ENCODE peak calls at places on chromosomes 13 and 19, in seven cellular contexts. One of them, this sample, is unnamed.

GRCh38 chr13:37701972-37702371 is 103.4 kb upstream of the POSTN start:
- DNase-seq in neuronal stem cell: no peak
- DNase-seq in mesendoderm: peak
- DNase-seq in H9: no peak
- DNase-seq in H1: no peak
- DNase-seq in mesenchymal stem cell: peak
- DNase-seq in trophoblast cell: peak
- DNase-seq in this sample: peak

GRCh38 chr13:44470623-44471562 is 97.3 kb downstream of the SERP2 start:
- DNase-seq in neuronal stem cell: no peak
- DNase-seq in mesendoderm: peak
- DNase-seq in H9: no peak
- DNase-seq in H1: no peak
- DNase-seq in mesenchymal stem cell: peak
- DNase-seq in trophoblast cell: no peak
- DNase-seq in this sample: peak

GRCh38 chr19:771332-771785 is 20.4 kb downstream of the MISP start:
- DNase-seq in neuronal stem cell: no peak
- DNase-seq in mesendoderm: peak
- DNase-seq in H9: peak
- DNase-seq in H1: no peak
- DNase-seq in mesenchymal stem cell: peak
- DNase-seq in trophoblast cell: peak
- DNase-seq in this sample: peak

GRCh38 chr13:43245374-43245964 is 222.1 kb downstream of the DNAJC15 start:
- DNase-seq in neuronal stem cell: no peak
- DNase-seq in mesendoderm: no peak
- DNase-seq in H9: no peak
- DNase-seq in H1: no peak
- DNase-seq in mesenchymal stem cell: peak
- DNase-seq in trophoblast cell: no peak
- DNase-seq in this sample: peak

GRCh38 chr13:26946675-26947342 is 186.2 kb upstream of the GPR12 start:
- DNase-seq in neuronal stem cell: peak
- DNase-seq in mesendoderm: peak
- DNase-seq in H9: no peak
- DNase-seq in H1: no peak
- DNase-seq in mesenchymal stem cell: peak
- DNase-seq in trophoblast cell: peak
- DNase-seq in this sample: peak

GRCh38 chr19:7778081-7778480 is 15.0 kb downstream of the CLEC4M start:
- DNase-seq in neuronal stem cell: no peak
- DNase-seq in mesendoderm: no peak
- DNase-seq in H9: no peak
- DNase-seq in H1: no peak
- DNase-seq in mesenchymal stem cell: no peak
- DNase-seq in trophoblast cell: no peak
- DNase-seq in this sample: no peak

GRCh38 chr19:45638930-45639729 is at the start of gene EML2:
- DNase-seq in neuronal stem cell: peak
- DNase-seq in mesendoderm: peak
- DNase-seq in H9: peak
- DNase-seq in H1: peak
- DNase-seq in mesenchymal stem cell: peak
- DNase-seq in trophoblast cell: peak
- DNase-seq in this sample: no peak

GRCh38 chr13:73273737-73274136 is 214.9 kb downstream of the KLF5 start:
- DNase-seq in neuronal stem cell: no peak
- DNase-seq in mesendoderm: no peak
- DNase-seq in H9: no peak
- DNase-seq in H1: no peak
- DNase-seq in mesenchymal stem cell: peak
- DNase-seq in trophoblast cell: peak
- DNase-seq in this sample: peak

GRCh38 chr13:29589234-29589633 is 6.3 kb downstream of the SLC7A1 start:
- DNase-seq in neuronal stem cell: peak
- DNase-seq in mesendoderm: peak
- DNase-seq in H9: no peak
- DNase-seq in H1: no peak
- DNase-seq in mesenchymal stem cell: no peak
- DNase-seq in trophoblast cell: peak
- DNase-seq in this sample: peak

GRCh38 chr19:39660661-39661060 is 4.9 kb downstream of the LGALS16 start:
- DNase-seq in neuronal stem cell: no peak
- DNase-seq in mesendoderm: no peak
- DNase-seq in H9: no peak
- DNase-seq in H1: no peak
- DNase-seq in mesenchymal stem cell: no peak
- DNase-seq in trophoblast cell: peak
- DNase-seq in this sample: no peak

GRCh38 chr13:44967656-44968451 is 21.4 kb downstream of the NUFIP1 start:
- DNase-seq in neuronal stem cell: no peak
- DNase-seq in mesendoderm: no peak
- DNase-seq in H9: no peak
- DNase-seq in H1: no peak
- DNase-seq in mesenchymal stem cell: peak
- DNase-seq in trophoblast cell: no peak
- DNase-seq in this sample: peak

GRCh38 chr19:29851769-29852521 is 40.2 kb downstream of the CCNE1 start:
- DNase-seq in neuronal stem cell: no peak
- DNase-seq in mesendoderm: no peak
- DNase-seq in H9: no peak
- DNase-seq in H1: no peak
- DNase-seq in mesenchymal stem cell: no peak
- DNase-seq in trophoblast cell: no peak
- DNase-seq in this sample: no peak

GRCh38 chr13:58712191-58712590 is 1080.6 kb downstream of the PCDH17 start:
- DNase-seq in neuronal stem cell: peak
- DNase-seq in mesendoderm: peak
- DNase-seq in H9: peak
- DNase-seq in H1: peak
- DNase-seq in mesenchymal stem cell: no peak
- DNase-seq in trophoblast cell: peak
- DNase-seq in this sample: no peak

GRCh38 chr19:55460670-55461258 is 678 bp downstream of the ISOC2 start:
- DNase-seq in neuronal stem cell: peak
- DNase-seq in mesendoderm: peak
- DNase-seq in H9: peak
- DNase-seq in H1: peak
- DNase-seq in mesenchymal stem cell: peak
- DNase-seq in trophoblast cell: peak
- DNase-seq in this sample: peak

GRCh38 chr19:57466489-57466888 is 9.5 kb upstream of the VN1R1 start:
- DNase-seq in neuronal stem cell: no peak
- DNase-seq in mesendoderm: no peak
- DNase-seq in H9: no peak
- DNase-seq in H1: no peak
- DNase-seq in mesenchymal stem cell: no peak
- DNase-seq in trophoblast cell: no peak
- DNase-seq in this sample: no peak

GRCh38 chr19:49879243-49879960 is 1.9 kb downstream of the TBC1D17 start:
- DNase-seq in neuronal stem cell: no peak
- DNase-seq in mesendoderm: peak
- DNase-seq in H9: no peak
- DNase-seq in H1: no peak
- DNase-seq in mesenchymal stem cell: no peak
- DNase-seq in trophoblast cell: no peak
- DNase-seq in this sample: no peak

GRCh38 chr19:43522929-43523328 is 4.1 kb downstream of the ETHE1 start:
- DNase-seq in neuronal stem cell: no peak
- DNase-seq in mesendoderm: no peak
- DNase-seq in H9: no peak
- DNase-seq in H1: no peak
- DNase-seq in mesenchymal stem cell: no peak
- DNase-seq in trophoblast cell: no peak
- DNase-seq in this sample: no peak
- H4K8ac ChIP-seq in neuronal stem cell: no peak
- H4K8ac ChIP-seq in mesendoderm: no peak
- H4K8ac ChIP-seq in H9: no peak
- H4K8ac ChIP-seq in H1: no peak
- H4K8ac ChIP-seq in mesenchymal stem cell: no peak
- H4K8ac ChIP-seq in trophoblast cell: no peak
- H4K8ac ChIP-seq in this sample: no peak

GRCh38 chr13:113603116-113603710 is 18.7 kb downstream of the TFDP1 start:
- DNase-seq in neuronal stem cell: no peak
- DNase-seq in mesendoderm: no peak
- DNase-seq in H9: no peak
- DNase-seq in H1: no peak
- DNase-seq in mesenchymal stem cell: no peak
- DNase-seq in trophoblast cell: no peak
- DNase-seq in this sample: no peak

GRCh38 chr13:113605461-113605860 is 20.9 kb downstream of the TFDP1 start:
- DNase-seq in neuronal stem cell: no peak
- DNase-seq in mesendoderm: no peak
- DNase-seq in H9: no peak
- DNase-seq in H1: no peak
- DNase-seq in mesenchymal stem cell: no peak
- DNase-seq in trophoblast cell: no peak
- DNase-seq in this sample: no peak

GRCh38 chr13:113604186-113604585 is 19.6 kb downstream of the TFDP1 start:
- DNase-seq in neuronal stem cell: no peak
- DNase-seq in mesendoderm: no peak
- DNase-seq in H9: no peak
- DNase-seq in H1: no peak
- DNase-seq in mesenchymal stem cell: no peak
- DNase-seq in trophoblast cell: no peak
- DNase-seq in this sample: no peak

GRCh38 chr13:113601166-113602070 is 16.9 kb downstream of the TFDP1 start:
- DNase-seq in neuronal stem cell: no peak
- DNase-seq in mesendoderm: no peak
- DNase-seq in H9: no peak
- DNase-seq in H1: no peak
- DNase-seq in mesenchymal stem cell: no peak
- DNase-seq in trophoblast cell: no peak
- DNase-seq in this sample: no peak

GRCh38 chr13:113602291-113602970 is 17.9 kb downstream of the TFDP1 start:
- DNase-seq in neuronal stem cell: no peak
- DNase-seq in mesendoderm: no peak
- DNase-seq in H9: no peak
- DNase-seq in H1: no peak
- DNase-seq in mesenchymal stem cell: no peak
- DNase-seq in trophoblast cell: no peak
- DNase-seq in this sample: no peak
- H4K8ac ChIP-seq in neuronal stem cell: no peak
- H4K8ac ChIP-seq in mesendoderm: no peak
- H4K8ac ChIP-seq in H9: no peak
- H4K8ac ChIP-seq in H1: no peak
- H4K8ac ChIP-seq in mesenchymal stem cell: no peak
- H4K8ac ChIP-seq in trophoblast cell: no peak
- H4K8ac ChIP-seq in this sample: no peak

GRCh38 chr13:85142351-85142750 is 656.9 kb downstream of the SLITRK6 start:
- DNase-seq in neuronal stem cell: no peak
- DNase-seq in mesendoderm: no peak
- DNase-seq in H9: no peak
- DNase-seq in H1: no peak
- DNase-seq in mesenchymal stem cell: peak
- DNase-seq in trophoblast cell: no peak
- DNase-seq in this sample: no peak

GRCh38 chr13:85148009-85148408 is 651.2 kb downstream of the SLITRK6 start:
- DNase-seq in neuronal stem cell: peak
- DNase-seq in mesendoderm: peak
- DNase-seq in H9: no peak
- DNase-seq in H1: no peak
- DNase-seq in mesenchymal stem cell: no peak
- DNase-seq in trophoblast cell: no peak
- DNase-seq in this sample: no peak
- H4K8ac ChIP-seq in neuronal stem cell: no peak
- H4K8ac ChIP-seq in mesendoderm: no peak
- H4K8ac ChIP-seq in H9: no peak
- H4K8ac ChIP-seq in H1: no peak
- H4K8ac ChIP-seq in mesenchymal stem cell: no peak
- H4K8ac ChIP-seq in trophoblast cell: no peak
- H4K8ac ChIP-seq in this sample: no peak

DNA sequence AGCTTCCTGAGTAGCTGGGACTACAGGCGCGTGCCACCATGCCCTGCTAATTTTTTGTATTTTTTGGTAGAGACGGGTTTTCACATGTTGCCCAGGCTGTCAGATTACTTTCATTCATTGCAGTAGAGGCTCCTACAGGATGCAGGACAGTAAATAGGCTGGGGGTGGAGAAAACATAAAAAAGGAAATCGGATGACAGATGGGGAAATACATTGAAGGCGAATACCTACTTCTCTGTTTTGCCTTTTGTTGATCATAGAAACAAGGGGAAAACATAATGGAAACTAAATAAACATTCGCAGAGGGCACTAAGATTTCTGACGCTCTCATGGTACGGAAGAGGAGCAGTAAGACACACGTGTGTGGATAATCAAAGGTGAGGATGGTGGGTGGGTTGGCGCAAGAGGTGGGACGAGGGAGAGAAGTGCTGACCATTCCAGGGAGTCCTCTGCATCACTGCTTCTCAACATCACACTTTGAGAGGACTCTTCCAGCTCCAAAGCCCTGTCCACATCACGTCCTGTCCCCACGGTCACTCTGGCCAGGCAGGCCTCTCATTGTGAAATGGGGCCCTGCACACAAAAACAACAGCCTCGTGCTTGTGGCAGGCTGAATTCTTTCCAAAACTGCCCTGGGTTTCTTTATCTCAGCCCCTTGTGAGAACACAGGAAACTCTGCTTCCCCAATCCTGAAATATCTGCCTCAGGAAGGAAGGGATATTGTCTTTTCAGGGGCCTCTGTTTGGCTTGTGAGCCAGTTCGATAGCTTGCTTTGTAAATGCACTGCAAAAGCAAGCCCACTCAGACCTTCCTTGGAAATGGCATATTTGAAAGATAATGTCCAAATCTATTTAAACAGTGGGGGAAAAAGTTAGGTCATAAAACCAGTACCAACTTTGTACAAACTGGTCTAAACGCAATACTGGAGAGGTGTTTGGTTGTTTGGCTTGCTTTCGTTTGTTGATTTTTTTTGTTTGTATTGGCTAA is 188.5 kb downstream of the FOXO1 start:
- DNase-seq in neuronal stem cell: no peak
- DNase-seq in mesendoderm: peak
- DNase-seq in H9: no peak
- DNase-seq in H1: no peak
- DNase-seq in mesenchymal stem cell: peak
- DNase-seq in trophoblast cell: no peak
- DNase-seq in this sample: no peak
- H4K8ac ChIP-seq in neuronal stem cell: no peak
- H4K8ac ChIP-seq in mesendoderm: no peak
- H4K8ac ChIP-seq in H9: no peak
- H4K8ac ChIP-seq in H1: no peak
- H4K8ac ChIP-seq in mesenchymal stem cell: no peak
- H4K8ac ChIP-seq in trophoblast cell: no peak
- H4K8ac ChIP-seq in this sample: no peak

This sample was measured in IMR-90.